ENCODE peak calls at places on chromosomes 1 and 21, in nine cellular contexts. J is cardiac septum; K is H4; Q is activated naive CD8-positive, alpha-beta T cell treated with anti-CD3 and anti-CD28 coated beads, Interleukin-2, amount 50 U/mL, for 24 hours; R is astrocyte of the spinal cord; A is neural progenitor cell; Y is nephron progenitor cell; V is HT-29; N is fibroblast of lung. X is an unnamed sample.

GRCh38 chr21:41622831-41623548 is 115.0 kb upstream of the TMPRSS2 start:
- DNase-seq in V (no peak), J (no peak), Q (peak), A (no peak), K (no peak), R (peak), Y (no peak), N (no peak), X (peak)

GRCh38 chr1:116853680-116854191 is 56.0 kb upstream of the PTGFRN start:
- DNase-seq in R (peak), N (peak), A (peak), Y (no peak), J (no peak), V (peak), K (peak), Q (no peak), X (no peak)

GRCh38 chr1:210292276-210292851 is 36.3 kb upstream of the HHAT start:
- DNase-seq in N (no peak), K (no peak), Y (peak), R (peak), A (peak), V (no peak), J (peak), Q (peak), X (peak)

GRCh38 chr1:182198006-182198605 is 136.6 kb upstream of the ZNF648 start:
- DNase-seq in K (no peak), R (no peak), V (peak), N (peak), Y (no peak), J (no peak), Q (no peak), A (no peak), X (no peak)

GRCh38 chr1:109482796-109483638 is 688 bp upstream of the ATXN7L2 start:
- DNase-seq in R (no peak), N (no peak), Q (peak), A (peak), J (peak), K (no peak), Y (peak), V (no peak), X (peak)

GRCh38 chr1:23924601-23925000 is 11.4 kb upstream of the CNR2 start:
- DNase-seq in V (no peak), R (no peak), K (no peak), Y (no peak), N (no peak), J (no peak), A (no peak), Q (no peak), X (no peak)

GRCh38 chr1:233544304-233544703 is 69.6 kb upstream of the KCNK1 start:
- DNase-seq in A (no peak), V (no peak), Q (no peak), N (no peak), J (no peak), Y (no peak), R (no peak), K (no peak), X (no peak)

GRCh38 chr1:25616080-25616931 is at the start of gene MAN1C1:
- DNase-seq in Y (peak), K (peak), J (peak), R (peak), A (peak), V (peak), N (peak), Q (peak), X (peak)

GRCh38 chr1:238239343-238239742 is 348.6 kb upstream of the ZP4 start:
- DNase-seq in Y (no peak), J (no peak), N (no peak), A (no peak), Q (no peak), R (no peak), V (no peak), K (no peak), X (no peak)

GRCh38 chr1:164703415-164703814 is 144.4 kb downstream of the PBX1 start:
- DNase-seq in Y (no peak), Q (no peak), R (no peak), N (no peak), A (no peak), K (no peak), V (no peak), J (no peak), X (peak)

GRCh38 chr1:84851839-84852238 is 41.2 kb downstream of the LPAR3 start:
- DNase-seq in Y (no peak), V (no peak), J (no peak), N (peak), A (no peak), Q (no peak), K (peak), R (peak), X (no peak)

GRCh38 chr1:220347654-220348175 is 75.5 kb upstream of the RAB3GAP2 start:
- DNase-seq in A (no peak), R (no peak), N (no peak), V (peak), J (no peak), Q (no peak), K (no peak), Y (no peak), X (no peak)

GRCh38 chr21:14900058-14900457 is 164.7 kb downstream of the NRIP1 start:
- DNase-seq in V (no peak), Q (no peak), A (no peak), N (no peak), J (no peak), Y (no peak), R (peak), K (peak), X (no peak)

GRCh38 chr21:32569261-32570230 is 15.8 kb downstream of the TCP10L start:
- DNase-seq in Y (peak), K (peak), N (peak), V (peak), Q (peak), J (peak), R (peak), A (peak), X (peak)

GRCh38 chr1:41432481-41433280 is 51.8 kb downstream of the EDN2 start:
- DNase-seq in V (peak), R (peak), N (peak), K (peak), A (peak), Y (peak), Q (peak), J (peak), X (peak)

GRCh38 chr1:195530961-195531360 is 1077.3 kb downstream of the KCNT2 start:
- DNase-seq in A (no peak), N (peak), Q (no peak), Y (no peak), V (no peak), J (no peak), R (peak), K (no peak), X (no peak)

GRCh38 chr1:101244842-101245574 is 8.2 kb downstream of the S1PR1 start:
- DNase-seq in V (no peak), A (no peak), Y (no peak), J (no peak), N (no peak), R (no peak), K (no peak), Q (no peak), X (no peak)

GRCh38 chr1:173249349-173249748 is 42.2 kb upstream of the TNFSF4 start:
- DNase-seq in A (no peak), J (no peak), Q (no peak), K (no peak), R (peak), V (no peak), N (peak), Y (no peak), X (no peak)

GRCh38 chr1:197402189-197402588 is 134.1 kb downstream of the CRB1 start:
- DNase-seq in V (no peak), A (no peak), Q (no peak), J (no peak), N (no peak), K (no peak), Y (no peak), R (no peak), X (no peak)

GRCh38 chr1:32219022-32219421 is 3.1 kb downstream of the TMEM234 start:
- DNase-seq in V (no peak), Y (no peak), N (no peak), J (no peak), R (no peak), A (no peak), K (no peak), Q (no peak), X (no peak)

GRCh38 chr1:41483960-41484844 is at the start of gene EDN2:
- DNase-seq in Q (no peak), N (no peak), Y (no peak), V (peak), J (no peak), K (peak), R (no peak), A (peak), X (peak)

GRCh38 chr1:29706936-29707335 is 470.6 kb downstream of the PTPRU start:
- DNase-seq in V (no peak), K (peak), R (peak), J (peak), N (peak), A (peak), Q (peak), Y (peak), X (no peak)

GRCh38 chr1:218741852-218742251 is 396.7 kb downstream of the TGFB2 start:
- DNase-seq in R (no peak), Q (no peak), Y (no peak), V (no peak), N (peak), A (no peak), J (no peak), K (peak), X (no peak)